ENCODE peak calls at places on chromosomes 4 and X, in six cellular contexts. U is lower leg skin, O is NCI-H2081, R is posterior cingulate gyrus, W is progenitor cell of endocrine pancreas, I is iris pigment epithelial cell. P is an unnamed sample.

GRCh38 chrX:56813318-56813837 is 84.3 kb downstream of the NBDY start:
- DNase-seq in U (peak; percentile 83), I (peak; percentile 80), O (no peak), W (no peak), R (no peak), P (peak; percentile 63)

GRCh38 chrX:32874839-32875238 is 336.5 kb downstream of the DMD start:
- DNase-seq in W (no peak), I (no peak), R (no peak), O (no peak), U (no peak), P (no peak)

GRCh38 chrX:74923942-74924448 is 1.3 kb downstream of the NEXMIF start:
- DNase-seq in O (peak; percentile 20), W (no peak), I (peak; percentile 3), R (peak; percentile 69), U (no peak), P (no peak)

GRCh38 chr4:6688879-6689505 is 4.7 kb upstream of the S100P start:
- DNase-seq in R (peak; percentile 80), I (peak; percentile 97), U (peak; percentile 87), O (no peak), W (peak; percentile 47), P (peak; percentile 88)

GRCh38 chrX:104319346-104319745 is 64.6 kb upstream of the ESX1 start:
- DNase-seq in I (no peak), R (no peak), O (no peak), U (no peak), W (no peak), P (no peak)

GRCh38 chr4:56698329-56698728 is 17.2 kb upstream of the HOPX start:
- DNase-seq in R (no peak), U (no peak), O (no peak), I (peak; percentile 41), W (no peak), P (no peak)

GRCh38 chrX:138191998-138192397 is 519.5 kb downstream of the FGF13 start:
- DNase-seq in I (peak; percentile 42), W (peak; percentile 20), R (no peak), U (no peak), O (no peak), P (no peak)

GRCh38 chr4:38236003-38236402 is 275.8 kb downstream of the PTTG2 start:
- DNase-seq in U (no peak), O (no peak), I (no peak), W (no peak), R (no peak), P (no peak)

GRCh38 chr4:48017108-48017527 is 546 bp downstream of the NIPAL1 start:
- DNase-seq in W (peak; percentile 69), U (peak; percentile 87), I (peak; percentile 76), R (peak; percentile 79), O (no peak), P (peak; percentile 57)

GRCh38 chr4:183422962-183423653 is 21.3 kb upstream of the CDKN2AIP start:
- DNase-seq in U (peak; percentile 71), W (no peak), O (no peak), R (peak; percentile 64), I (peak; percentile 45), P (peak; percentile 64)

GRCh38 chr4:185143596-185143969 is 517 bp downstream of the SLC25A4 start:
- DNase-seq in O (no peak), W (no peak), U (peak; percentile 90), R (peak; percentile 88), I (peak; percentile 28), P (peak; percentile 16)

GRCh38 chr4:98510757-98511517 is 147.5 kb downstream of the TSPAN5 start:
- DNase-seq in R (no peak), I (peak; percentile 89), W (no peak), O (no peak), U (no peak), P (peak; percentile 81)

GRCh38 chr4:158006973-158007372 is 165.9 kb downstream of the GASK1B start:
- DNase-seq in I (no peak), O (no peak), U (no peak), W (no peak), R (no peak), P (no peak)

GRCh38 chrX:17860179-17860780 is 818 bp downstream of the RAI2 start:
- DNase-seq in U (no peak), R (peak; percentile 75), O (no peak), I (peak; percentile 3), W (no peak), P (no peak)

GRCh38 chr4:39046243-39046642 is 14.0 kb upstream of the TMEM156 start:
- DNase-seq in R (peak; percentile 32), I (peak; percentile 91), W (no peak), O (no peak), U (no peak), P (no peak)

GRCh38 chr4:6023766-6024165 is 5.5 kb upstream of the C4orf50 start:
- DNase-seq in U (no peak), O (no peak), I (no peak), W (no peak), R (no peak), P (no peak)

GRCh38 chrX:44152867-44153266 is 179.7 kb upstream of the NDP start:
- DNase-seq in I (peak; percentile 57), U (no peak), W (no peak), R (no peak), O (no peak), P (no peak)

GRCh38 chr4:77776182-77777134 is 42.7 kb downstream of the CNOT6L start:
- DNase-seq in O (no peak), U (no peak), I (peak; percentile 7), R (no peak), W (no peak), P (peak; percentile 9)

GRCh38 chr4:10611673-10612072 is 72.9 kb downstream of the CLNK start:
- DNase-seq in O (no peak), W (no peak), U (peak; percentile 13), I (peak; percentile 86), R (no peak), P (peak; percentile 85)

P was measured in HFFc6.